ENCODE peak calls at places on chromosome 20, in nine cellular contexts. O, H, K, W, Z, X, M, N and I are unnamed samples.

GRCh38 chr20:62363920-62364851 is 2.9 kb downstream of the LAMA5 start:
- DNase-seq in K (no peak), M (no peak), N (no peak), Z (no peak), H (no peak), W (no peak), X (peak; percentile 87), O (no peak), I (no peak)

GRCh38 chr20:57716202-57716601 is 6.4 kb upstream of the PMEPA1 start:
- DNase-seq in Z (no peak), W (no peak), M (no peak), K (no peak), O (no peak), N (no peak), X (peak; percentile 50), H (peak; percentile 67), I (no peak)

GRCh38 chr20:44736170-44737021 is 9.3 kb upstream of the KCNK15 start:
- DNase-seq in N (peak; percentile 92), K (peak; percentile 9), X (peak; percentile 82), W (peak; percentile 30), M (peak; percentile 19), O (no peak), H (peak; percentile 93), Z (peak; percentile 18), I (no peak)

GRCh38 chr20:35637266-35637665 is 21.6 kb downstream of the SPAG4 start:
- DNase-seq in N (no peak), Z (no peak), W (no peak), H (no peak), O (no peak), K (no peak), M (no peak), X (no peak), I (no peak)

GRCh38 chr20:846894-847278 is 13.4 kb downstream of the FAM110A start:
- DNase-seq in Z (peak; percentile 40), O (no peak), K (no peak), M (peak; percentile 57), X (no peak), N (peak; percentile 80), W (peak; percentile 62), H (no peak), I (no peak)

GRCh38 chr20:45450097-45450818 is 19.3 kb upstream of the WFDC2 start:
- DNase-seq in O (no peak), N (peak; percentile 77), K (no peak), Z (no peak), W (no peak), X (peak; percentile 33), M (peak; percentile 56), H (peak; percentile 73), I (peak; percentile 15)

GRCh38 chr20:61748376-61748775 is 317.3 kb downstream of the TAF4 start:
- DNase-seq in M (no peak), H (peak; percentile 54), N (no peak), O (no peak), K (no peak), W (no peak), Z (no peak), X (peak; percentile 33), I (no peak)

GRCh38 chr20:13464702-13465101 is 174.0 kb downstream of the TASP1 start:
- DNase-seq in N (no peak), H (peak; percentile 36), K (no peak), W (no peak), X (peak; percentile 73), O (no peak), M (no peak), Z (no peak), I (no peak)

GRCh38 chr20:21139881-21140566 is 14.1 kb downstream of the KIZ start:
- DNase-seq in W (no peak), H (no peak), N (no peak), O (no peak), X (no peak), Z (no peak), M (no peak), K (no peak), I (no peak)

GRCh38 chr20:37971561-37972127 is 61.6 kb downstream of the TTI1 start:
- DNase-seq in M (no peak), O (no peak), K (no peak), W (no peak), X (no peak), H (no peak), N (no peak), Z (no peak), I (no peak)

GRCh38 chr20:11457476-11457875 is 460.2 kb upstream of the BTBD3 start:
- DNase-seq in X (peak; percentile 11), H (peak; percentile 84), N (no peak), M (no peak), O (no peak), Z (no peak), K (no peak), W (no peak), I (no peak)

GRCh38 chr20:47235853-47236638 is 120.5 kb downstream of the ZMYND8 start:
- DNase-seq in Z (no peak), O (no peak), W (no peak), H (no peak), N (no peak), X (no peak), K (no peak), M (no peak), I (no peak)

GRCh38 chr20:44592366-44592765 is 10.0 kb downstream of the PKIG start:
- DNase-seq in M (no peak), K (no peak), H (no peak), Z (no peak), X (no peak), O (no peak), W (no peak), N (no peak), I (no peak)

GRCh38 chr20:58254890-58255289 is 26.4 kb upstream of the ANKRD60 start:
- DNase-seq in H (no peak), N (no peak), O (no peak), Z (no peak), X (no peak), K (no peak), W (no peak), M (no peak), I (no peak)

GRCh38 chr20:23658989-23659609 is 21.3 kb upstream of the CST3 start:
- DNase-seq in N (no peak), K (no peak), X (no peak), Z (no peak), H (no peak), M (no peak), O (no peak), W (no peak), I (no peak)

GRCh38 chr20:37245671-37246237 is 15.9 kb downstream of the GHRH start:
- DNase-seq in X (no peak), K (peak; percentile 90), O (no peak), M (no peak), W (no peak), N (no peak), H (no peak), Z (no peak), I (peak; percentile 81)

GRCh38 chr20:33812673-33813462 is 1.7 kb downstream of the CHMP4B start:
- DNase-seq in M (no peak), H (peak; percentile 22), Z (no peak), X (peak; percentile 52), W (no peak), K (peak; percentile 39), O (no peak), N (peak; percentile 21), I (no peak)

GRCh38 chr20:45835230-45836224 is 1.9 kb downstream of the SNX21 start:
- DNase-seq in K (no peak), W (no peak), M (no peak), N (peak; percentile 45), X (no peak), H (no peak), Z (no peak), O (no peak), I (no peak)

GRCh38 chr20:58712116-58712822 is 19.7 kb downstream of the NPEPL1 start:
- DNase-seq in Z (no peak), H (no peak), K (no peak), X (no peak), O (no peak), M (no peak), N (no peak), W (peak; percentile 1), I (no peak)

GRCh38 chr20:20366896-20367680 is 816 bp upstream of the INSM1 start:
- DNase-seq in W (peak; percentile 24), N (no peak), Z (no peak), X (no peak), H (no peak), K (peak; percentile 92), O (no peak), M (no peak), I (peak; percentile 97)

GRCh38 chr20:3326779-3327521 is 80.5 kb downstream of the DNAAF9 start:
- DNase-seq in X (no peak), M (no peak), O (no peak), H (no peak), N (no peak), K (no peak), Z (no peak), W (no peak), I (no peak)

GRCh38 chr20:41142914-41143313 is 5.6 kb downstream of the PLCG1 start:
- DNase-seq in N (no peak), M (peak; percentile 41), O (no peak), W (peak; percentile 32), H (no peak), X (no peak), Z (no peak), K (no peak), I (no peak)

GRCh38 chr20:46701556-46701955 is 7.9 kb upstream of the SLC2A10 start:
- DNase-seq in M (no peak), W (no peak), O (no peak), Z (no peak), X (no peak), N (no peak), H (no peak), K (no peak), I (no peak)

GRCh38 chr20:62838511-62838910 is 21.7 kb downstream of the COL9A3 start:
- DNase-seq in N (peak; percentile 93), Z (no peak), W (no peak), K (no peak), M (no peak), H (no peak), O (no peak), X (no peak), I (no peak)

GRCh38 chr20:58737198-58737597 is 44.6 kb downstream of the NPEPL1 start:
- DNase-seq in N (no peak), K (no peak), M (no peak), H (no peak), X (no peak), O (no peak), Z (no peak), W (no peak), I (no peak)

GRCh38 chr20:454951-455350 is 7.4 kb downstream of the TBC1D20 start:
- DNase-seq in H (no peak), N (no peak), Z (no peak), X (no peak), O (no peak), K (no peak), M (no peak), W (no peak), I (no peak)

GRCh38 chr20:31698803-31699718 is 23.6 kb downstream of the BCL2L1 start:
- DNase-seq in H (peak; percentile 98), W (no peak), O (no peak), M (no peak), N (peak; percentile 29), X (peak; percentile 98), K (peak; percentile 48), Z (no peak), I (no peak)